ENCODE peak calls at places on chromosome 3, in eight cellular contexts. One of them, this sample, is unnamed.

GRCh38 chr3:172643780-172644179 is 67.1 kb downstream of the NCEH1 start:
- DNase-seq in osteoblast: no peak
- DNase-seq in fibroblast of pulmonary artery: peak
- DNase-seq in WTC11: no peak
- DNase-seq in fibroblast of villous mesenchyme: no peak
- DNase-seq in mammary epithelial cell: no peak
- DNase-seq in nephron progenitor cell: no peak
- DNase-seq in breast epithelium: no peak
- DNase-seq in this sample: no peak

GRCh38 chr3:192935441-192935840 is 17.8 kb upstream of the MB21D2 start:
- DNase-seq in fibroblast of pulmonary artery: no peak
- DNase-seq in osteoblast: peak
- DNase-seq in WTC11: no peak
- DNase-seq in nephron progenitor cell: no peak
- DNase-seq in fibroblast of villous mesenchyme: peak
- DNase-seq in breast epithelium: no peak
- DNase-seq in mammary epithelial cell: no peak
- DNase-seq in this sample: no peak

GRCh38 chr3:134956395-134956794 is 161.3 kb downstream of the EPHB1 start:
- DNase-seq in osteoblast: no peak
- DNase-seq in fibroblast of villous mesenchyme: no peak
- DNase-seq in nephron progenitor cell: no peak
- DNase-seq in breast epithelium: no peak
- DNase-seq in WTC11: no peak
- DNase-seq in mammary epithelial cell: no peak
- DNase-seq in fibroblast of pulmonary artery: no peak
- DNase-seq in this sample: peak

GRCh38 chr3:46299608-46300460 is 54.1 kb upstream of the CCR2 start:
- DNase-seq in fibroblast of pulmonary artery: no peak
- DNase-seq in mammary epithelial cell: peak
- DNase-seq in breast epithelium: no peak
- DNase-seq in osteoblast: no peak
- DNase-seq in fibroblast of villous mesenchyme: no peak
- DNase-seq in WTC11: no peak
- DNase-seq in nephron progenitor cell: no peak
- DNase-seq in this sample: peak

GRCh38 chr3:7630925-7631324 is 770.0 kb downstream of the GRM7 start:
- DNase-seq in nephron progenitor cell: no peak
- DNase-seq in WTC11: peak
- DNase-seq in fibroblast of villous mesenchyme: peak
- DNase-seq in osteoblast: no peak
- DNase-seq in breast epithelium: no peak
- DNase-seq in mammary epithelial cell: no peak
- DNase-seq in fibroblast of pulmonary artery: peak
- DNase-seq in this sample: no peak

GRCh38 chr3:122533931-122534334 is 19.2 kb upstream of the KPNA1 start:
- DNase-seq in mammary epithelial cell: peak
- DNase-seq in breast epithelium: peak
- DNase-seq in WTC11: no peak
- DNase-seq in nephron progenitor cell: no peak
- DNase-seq in osteoblast: peak
- DNase-seq in fibroblast of villous mesenchyme: peak
- DNase-seq in fibroblast of pulmonary artery: peak
- DNase-seq in this sample: peak

GRCh38 chr3:180176059-180176458 is 139.3 kb upstream of the PEX5L start:
- DNase-seq in nephron progenitor cell: no peak
- DNase-seq in osteoblast: no peak
- DNase-seq in fibroblast of villous mesenchyme: no peak
- DNase-seq in mammary epithelial cell: no peak
- DNase-seq in WTC11: no peak
- DNase-seq in breast epithelium: no peak
- DNase-seq in fibroblast of pulmonary artery: no peak
- DNase-seq in this sample: no peak

GRCh38 chr3:126770096-126770495 is 66.1 kb downstream of the CHCHD6 start:
- DNase-seq in breast epithelium: no peak
- DNase-seq in WTC11: no peak
- DNase-seq in mammary epithelial cell: no peak
- DNase-seq in fibroblast of villous mesenchyme: no peak
- DNase-seq in nephron progenitor cell: no peak
- DNase-seq in fibroblast of pulmonary artery: no peak
- DNase-seq in osteoblast: no peak
- DNase-seq in this sample: no peak

GRCh38 chr3:160183375-160184076 is 41.7 kb upstream of the C3orf80 start:
- DNase-seq in osteoblast: no peak
- DNase-seq in breast epithelium: no peak
- DNase-seq in fibroblast of villous mesenchyme: no peak
- DNase-seq in mammary epithelial cell: peak
- DNase-seq in nephron progenitor cell: no peak
- DNase-seq in WTC11: no peak
- DNase-seq in fibroblast of pulmonary artery: peak
- DNase-seq in this sample: no peak

GRCh38 chr3:109532257-109533216 is 195.2 kb upstream of the DPPA4 start:
- DNase-seq in fibroblast of pulmonary artery: peak
- DNase-seq in breast epithelium: no peak
- DNase-seq in mammary epithelial cell: peak
- DNase-seq in WTC11: peak
- DNase-seq in nephron progenitor cell: peak
- DNase-seq in osteoblast: peak
- DNase-seq in fibroblast of villous mesenchyme: peak
- DNase-seq in this sample: no peak

GRCh38 chr3:98966434-98966833 is 64.9 kb upstream of the DCBLD2 start:
- DNase-seq in nephron progenitor cell: no peak
- DNase-seq in WTC11: no peak
- DNase-seq in mammary epithelial cell: no peak
- DNase-seq in fibroblast of pulmonary artery: no peak
- DNase-seq in breast epithelium: no peak
- DNase-seq in osteoblast: no peak
- DNase-seq in fibroblast of villous mesenchyme: no peak
- DNase-seq in this sample: no peak

GRCh38 chr3:127674793-127675189 is 2.0 kb downstream of the ABTB1 start:
- DNase-seq in breast epithelium: no peak
- DNase-seq in WTC11: peak
- DNase-seq in fibroblast of villous mesenchyme: no peak
- DNase-seq in fibroblast of pulmonary artery: no peak
- DNase-seq in mammary epithelial cell: no peak
- DNase-seq in nephron progenitor cell: no peak
- DNase-seq in osteoblast: no peak
- DNase-seq in this sample: no peak

GRCh38 chr3:20222274-20222673 is 36.3 kb upstream of the SGO1 start:
- DNase-seq in fibroblast of pulmonary artery: no peak
- DNase-seq in breast epithelium: no peak
- DNase-seq in mammary epithelial cell: no peak
- DNase-seq in osteoblast: no peak
- DNase-seq in WTC11: no peak
- DNase-seq in fibroblast of villous mesenchyme: no peak
- DNase-seq in nephron progenitor cell: no peak
- DNase-seq in this sample: no peak

GRCh38 chr3:34225828-34226227 is 427.4 kb downstream of the PDCD6IP start:
- DNase-seq in fibroblast of pulmonary artery: no peak
- DNase-seq in breast epithelium: no peak
- DNase-seq in fibroblast of villous mesenchyme: no peak
- DNase-seq in mammary epithelial cell: no peak
- DNase-seq in osteoblast: no peak
- DNase-seq in nephron progenitor cell: no peak
- DNase-seq in WTC11: no peak
- DNase-seq in this sample: no peak

GRCh38 chr3:102170545-102170944 is 264.3 kb upstream of the ZPLD1 start:
- DNase-seq in fibroblast of pulmonary artery: no peak
- DNase-seq in osteoblast: no peak
- DNase-seq in WTC11: no peak
- DNase-seq in breast epithelium: no peak
- DNase-seq in nephron progenitor cell: no peak
- DNase-seq in mammary epithelial cell: no peak
- DNase-seq in fibroblast of villous mesenchyme: no peak
- DNase-seq in this sample: no peak

GRCh38 chr3:125002414-125002811 is 53.4 kb downstream of the HEG1 start:
- DNase-seq in fibroblast of pulmonary artery: no peak
- DNase-seq in breast epithelium: no peak
- DNase-seq in osteoblast: no peak
- DNase-seq in nephron progenitor cell: no peak
- DNase-seq in WTC11: no peak
- DNase-seq in mammary epithelial cell: no peak
- DNase-seq in fibroblast of villous mesenchyme: no peak
- DNase-seq in this sample: no peak

GRCh38 chr3:111861396-111861795 is 2.3 kb downstream of the PHLDB2 start:
- DNase-seq in mammary epithelial cell: peak
- DNase-seq in breast epithelium: no peak
- DNase-seq in fibroblast of villous mesenchyme: no peak
- DNase-seq in WTC11: no peak
- DNase-seq in osteoblast: peak
- DNase-seq in nephron progenitor cell: no peak
- DNase-seq in fibroblast of pulmonary artery: peak
- DNase-seq in this sample: no peak

GRCh38 chr3:157914882-157915281 is 191.3 kb downstream of the SHOX2 start:
- DNase-seq in fibroblast of pulmonary artery: no peak
- DNase-seq in nephron progenitor cell: no peak
- DNase-seq in fibroblast of villous mesenchyme: no peak
- DNase-seq in osteoblast: no peak
- DNase-seq in WTC11: no peak
- DNase-seq in breast epithelium: no peak
- DNase-seq in mammary epithelial cell: no peak
- DNase-seq in this sample: no peak

GRCh38 chr3:108833616-108834015 is 11.0 kb downstream of the TRAT1 start:
- DNase-seq in osteoblast: no peak
- DNase-seq in breast epithelium: no peak
- DNase-seq in mammary epithelial cell: no peak
- DNase-seq in WTC11: no peak
- DNase-seq in nephron progenitor cell: no peak
- DNase-seq in fibroblast of villous mesenchyme: no peak
- DNase-seq in fibroblast of pulmonary artery: no peak
- DNase-seq in this sample: no peak

GRCh38 chr3:160648701-160649100 is 28.3 kb upstream of the ARL14 start:
- DNase-seq in fibroblast of pulmonary artery: no peak
- DNase-seq in osteoblast: no peak
- DNase-seq in nephron progenitor cell: no peak
- DNase-seq in fibroblast of villous mesenchyme: no peak
- DNase-seq in mammary epithelial cell: no peak
- DNase-seq in breast epithelium: no peak
- DNase-seq in WTC11: no peak
- DNase-seq in this sample: no peak

GRCh38 chr3:10515884-10516495 is 10.6 kb upstream of the ATP2B2 start:
- DNase-seq in nephron progenitor cell: no peak
- DNase-seq in mammary epithelial cell: no peak
- DNase-seq in osteoblast: no peak
- DNase-seq in WTC11: no peak
- DNase-seq in fibroblast of pulmonary artery: no peak
- DNase-seq in fibroblast of villous mesenchyme: no peak
- DNase-seq in breast epithelium: no peak
- DNase-seq in this sample: no peak

GRCh38 chr3:187738400-187739124 is 6.7 kb downstream of the BCL6 start:
- DNase-seq in fibroblast of pulmonary artery: peak
- DNase-seq in WTC11: peak
- DNase-seq in mammary epithelial cell: peak
- DNase-seq in nephron progenitor cell: peak
- DNase-seq in osteoblast: peak
- DNase-seq in fibroblast of villous mesenchyme: peak
- DNase-seq in breast epithelium: peak
- DNase-seq in this sample: peak

DNA sequence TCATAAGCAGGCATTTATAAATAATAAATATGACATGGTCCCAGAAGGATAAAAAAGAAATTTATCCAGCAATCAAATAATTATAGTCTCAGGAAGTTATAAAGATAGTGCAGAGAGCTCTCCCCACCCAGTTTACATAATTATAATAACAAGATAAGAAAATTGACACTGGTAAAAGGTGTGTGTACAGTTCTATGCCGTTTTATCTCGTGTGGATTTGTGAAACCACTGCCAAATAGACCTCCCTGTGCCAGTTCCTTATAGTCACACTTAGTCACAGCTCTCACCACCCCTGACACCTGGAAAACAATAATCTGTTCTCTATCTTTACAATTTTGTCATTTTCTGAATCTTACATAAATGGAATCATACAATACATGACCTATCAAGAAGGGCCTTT is 320.1 kb downstream of the KBTBD8 start:
- DNase-seq in fibroblast of villous mesenchyme: no peak
- DNase-seq in osteoblast: no peak
- DNase-seq in WTC11: no peak
- DNase-seq in fibroblast of pulmonary artery: no peak
- DNase-seq in nephron progenitor cell: no peak
- DNase-seq in breast epithelium: no peak
- DNase-seq in mammary epithelial cell: no peak
- DNase-seq in this sample: no peak
- TF ChIP-seq CTCF in fibroblast of villous mesenchyme: no peak
- TF ChIP-seq CTCF in osteoblast: no peak
- TF ChIP-seq CTCF in WTC11: no peak
- TF ChIP-seq CTCF in fibroblast of pulmonary artery: no peak
- TF ChIP-seq CTCF in nephron progenitor cell: no peak
- TF ChIP-seq CTCF in breast epithelium: no peak
- TF ChIP-seq CTCF in mammary epithelial cell: no peak
- TF ChIP-seq CTCF in this sample: no peak

GRCh38 chr3:42052867-42053351 is 38.2 kb upstream of the TRAK1 start:
- DNase-seq in osteoblast: no peak
- DNase-seq in mammary epithelial cell: no peak
- DNase-seq in nephron progenitor cell: no peak
- DNase-seq in breast epithelium: no peak
- DNase-seq in fibroblast of pulmonary artery: no peak
- DNase-seq in fibroblast of villous mesenchyme: peak
- DNase-seq in WTC11: no peak
- DNase-seq in this sample: no peak
- TF ChIP-seq CTCF in osteoblast: no peak
- TF ChIP-seq CTCF in mammary epithelial cell: no peak
- TF ChIP-seq CTCF in nephron progenitor cell: no peak
- TF ChIP-seq CTCF in breast epithelium: no peak
- TF ChIP-seq CTCF in fibroblast of pulmonary artery: peak
- TF ChIP-seq CTCF in fibroblast of villous mesenchyme: no peak
- TF ChIP-seq CTCF in WTC11: no peak
- TF ChIP-seq CTCF in this sample: no peak

DNA sequence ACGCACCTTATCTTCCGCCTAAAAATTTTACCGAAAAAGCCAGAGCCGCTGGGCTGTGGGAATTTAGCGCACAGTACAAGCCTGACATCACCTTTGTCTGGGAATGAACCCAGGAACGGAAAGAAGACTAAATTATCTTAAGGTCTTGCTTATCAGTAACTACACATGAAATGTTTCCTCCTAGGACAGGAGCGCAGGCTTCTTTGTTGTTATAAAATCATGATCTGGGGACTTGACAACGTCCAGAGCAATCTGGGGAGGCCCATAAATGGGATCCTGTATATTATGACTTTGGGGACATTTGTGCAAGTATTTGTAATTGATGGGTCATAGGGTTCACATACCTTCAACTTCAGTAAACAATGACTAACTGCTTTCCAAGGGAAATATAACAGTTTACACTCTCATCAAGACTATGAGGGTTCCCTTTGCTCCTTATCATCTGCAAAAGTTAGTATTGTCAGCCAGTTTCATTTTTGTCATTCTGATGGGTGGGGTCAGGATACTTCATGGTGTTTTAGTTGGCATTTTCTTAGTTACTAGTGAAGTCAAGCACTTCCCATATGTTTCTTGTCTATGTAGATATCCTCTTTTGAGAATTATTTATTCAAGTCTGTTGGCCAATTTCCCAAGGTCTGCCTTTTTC is 213.9 kb upstream of the PFN2 start:
- DNase-seq in breast epithelium: no peak
- DNase-seq in fibroblast of pulmonary artery: peak
- DNase-seq in WTC11: no peak
- DNase-seq in mammary epithelial cell: peak
- DNase-seq in fibroblast of villous mesenchyme: no peak
- DNase-seq in nephron progenitor cell: no peak
- DNase-seq in osteoblast: no peak
- DNase-seq in this sample: no peak
- TF ChIP-seq CTCF in breast epithelium: no peak
- TF ChIP-seq CTCF in fibroblast of pulmonary artery: no peak
- TF ChIP-seq CTCF in WTC11: no peak
- TF ChIP-seq CTCF in mammary epithelial cell: no peak
- TF ChIP-seq CTCF in fibroblast of villous mesenchyme: no peak
- TF ChIP-seq CTCF in nephron progenitor cell: no peak
- TF ChIP-seq CTCF in osteoblast: no peak
- TF ChIP-seq CTCF in this sample: no peak

GRCh38 chr3:8767667-8768363 is 1.6 kb downstream of the OXTR start:
- DNase-seq in mammary epithelial cell: peak
- DNase-seq in fibroblast of villous mesenchyme: no peak
- DNase-seq in fibroblast of pulmonary artery: no peak
- DNase-seq in breast epithelium: peak
- DNase-seq in nephron progenitor cell: peak
- DNase-seq in WTC11: peak
- DNase-seq in osteoblast: peak
- DNase-seq in this sample: peak
- TF ChIP-seq CTCF in mammary epithelial cell: peak
- TF ChIP-seq CTCF in fibroblast of villous mesenchyme: no peak
- TF ChIP-seq CTCF in fibroblast of pulmonary artery: peak
- TF ChIP-seq CTCF in breast epithelium: peak
- TF ChIP-seq CTCF in nephron progenitor cell: no peak
- TF ChIP-seq CTCF in WTC11: no peak
- TF ChIP-seq CTCF in osteoblast: no peak
- TF ChIP-seq CTCF in this sample: peak

This sample was measured in GM13977.